ENCODE peak calls at places on chromosomes 16 and 17, in seven cellular contexts. One of them, this sample, is unnamed.

GRCh38 chr17:77269696-77270681 is 129.2 kb downstream of the SEC14L1 start:
- DNase-seq in kidney tubule cell: peak
- DNase-seq in stimulated activated CD4-positive, alpha-beta T cell treated with anti-CD3 and anti-CD28 coated beads, Interleukin-2, amount 100 ng/mL, for 48 hours: no peak
- DNase-seq in left colon: no peak
- DNase-seq in NCI-H510A: no peak
- DNase-seq in H9: no peak
- DNase-seq in central memory CD8-positive, alpha-beta T cell: no peak
- DNase-seq in this sample: no peak

GRCh38 chr16:79972053-79972704 is 371.6 kb upstream of the MAF start:
- DNase-seq in H9: no peak
- DNase-seq in NCI-H510A: no peak
- DNase-seq in stimulated activated CD4-positive, alpha-beta T cell treated with anti-CD3 and anti-CD28 coated beads, Interleukin-2, amount 100 ng/mL, for 48 hours: no peak
- DNase-seq in central memory CD8-positive, alpha-beta T cell: no peak
- DNase-seq in kidney tubule cell: peak
- DNase-seq in left colon: no peak
- DNase-seq in this sample: no peak

GRCh38 chr17:9313346-9313745 is 262.3 kb downstream of the STX8 start:
- DNase-seq in kidney tubule cell: no peak
- DNase-seq in H9: no peak
- DNase-seq in NCI-H510A: no peak
- DNase-seq in stimulated activated CD4-positive, alpha-beta T cell treated with anti-CD3 and anti-CD28 coated beads, Interleukin-2, amount 100 ng/mL, for 48 hours: no peak
- DNase-seq in left colon: no peak
- DNase-seq in central memory CD8-positive, alpha-beta T cell: no peak
- DNase-seq in this sample: no peak

GRCh38 chr16:57394444-57394843 is 10.1 kb upstream of the CCL17 start:
- DNase-seq in stimulated activated CD4-positive, alpha-beta T cell treated with anti-CD3 and anti-CD28 coated beads, Interleukin-2, amount 100 ng/mL, for 48 hours: no peak
- DNase-seq in NCI-H510A: peak
- DNase-seq in central memory CD8-positive, alpha-beta T cell: no peak
- DNase-seq in kidney tubule cell: peak
- DNase-seq in H9: no peak
- DNase-seq in left colon: peak
- DNase-seq in this sample: no peak

GRCh38 chr17:62664336-62665120 is 37.1 kb downstream of the MRC2 start:
- DNase-seq in kidney tubule cell: no peak
- DNase-seq in stimulated activated CD4-positive, alpha-beta T cell treated with anti-CD3 and anti-CD28 coated beads, Interleukin-2, amount 100 ng/mL, for 48 hours: no peak
- DNase-seq in H9: no peak
- DNase-seq in left colon: no peak
- DNase-seq in NCI-H510A: no peak
- DNase-seq in central memory CD8-positive, alpha-beta T cell: no peak
- DNase-seq in this sample: no peak

GRCh38 chr16:88359008-88359407 is 23.8 kb upstream of the ZNF469 start:
- DNase-seq in stimulated activated CD4-positive, alpha-beta T cell treated with anti-CD3 and anti-CD28 coated beads, Interleukin-2, amount 100 ng/mL, for 48 hours: no peak
- DNase-seq in NCI-H510A: no peak
- DNase-seq in central memory CD8-positive, alpha-beta T cell: no peak
- DNase-seq in left colon: no peak
- DNase-seq in H9: no peak
- DNase-seq in kidney tubule cell: no peak
- DNase-seq in this sample: no peak

GRCh38 chr17:67779098-67779672 is 46.1 kb upstream of the BPTF start:
- DNase-seq in H9: peak
- DNase-seq in kidney tubule cell: peak
- DNase-seq in left colon: peak
- DNase-seq in stimulated activated CD4-positive, alpha-beta T cell treated with anti-CD3 and anti-CD28 coated beads, Interleukin-2, amount 100 ng/mL, for 48 hours: peak
- DNase-seq in NCI-H510A: no peak
- DNase-seq in central memory CD8-positive, alpha-beta T cell: no peak
- DNase-seq in this sample: peak

GRCh38 chr17:45924332-45924820 is 30.0 kb downstream of the MAPT start:
- DNase-seq in NCI-H510A: no peak
- DNase-seq in left colon: no peak
- DNase-seq in central memory CD8-positive, alpha-beta T cell: no peak
- DNase-seq in kidney tubule cell: no peak
- DNase-seq in H9: no peak
- DNase-seq in stimulated activated CD4-positive, alpha-beta T cell treated with anti-CD3 and anti-CD28 coated beads, Interleukin-2, amount 100 ng/mL, for 48 hours: no peak
- DNase-seq in this sample: no peak

GRCh38 chr17:1878419-1879121 is 48.8 kb downstream of the RPA1 start:
- DNase-seq in H9: no peak
- DNase-seq in central memory CD8-positive, alpha-beta T cell: no peak
- DNase-seq in left colon: no peak
- DNase-seq in kidney tubule cell: peak
- DNase-seq in NCI-H510A: no peak
- DNase-seq in stimulated activated CD4-positive, alpha-beta T cell treated with anti-CD3 and anti-CD28 coated beads, Interleukin-2, amount 100 ng/mL, for 48 hours: no peak
- DNase-seq in this sample: no peak

GRCh38 chr17:47690121-47690520 is 3.8 kb upstream of the TBKBP1 start:
- DNase-seq in kidney tubule cell: no peak
- DNase-seq in central memory CD8-positive, alpha-beta T cell: no peak
- DNase-seq in H9: peak
- DNase-seq in NCI-H510A: no peak
- DNase-seq in left colon: no peak
- DNase-seq in stimulated activated CD4-positive, alpha-beta T cell treated with anti-CD3 and anti-CD28 coated beads, Interleukin-2, amount 100 ng/mL, for 48 hours: no peak
- DNase-seq in this sample: no peak

GRCh38 chr17:69501591-69502468 is 87.3 kb downstream of the MAP2K6 start:
- DNase-seq in central memory CD8-positive, alpha-beta T cell: no peak
- DNase-seq in left colon: peak
- DNase-seq in kidney tubule cell: peak
- DNase-seq in NCI-H510A: no peak
- DNase-seq in stimulated activated CD4-positive, alpha-beta T cell treated with anti-CD3 and anti-CD28 coated beads, Interleukin-2, amount 100 ng/mL, for 48 hours: no peak
- DNase-seq in H9: peak
- DNase-seq in this sample: no peak

GRCh38 chr17:69819316-69820087 is 255.5 kb upstream of the KCNJ16 start:
- DNase-seq in stimulated activated CD4-positive, alpha-beta T cell treated with anti-CD3 and anti-CD28 coated beads, Interleukin-2, amount 100 ng/mL, for 48 hours: no peak
- DNase-seq in NCI-H510A: no peak
- DNase-seq in central memory CD8-positive, alpha-beta T cell: no peak
- DNase-seq in H9: no peak
- DNase-seq in left colon: no peak
- DNase-seq in kidney tubule cell: peak
- DNase-seq in this sample: no peak

GRCh38 chr16:48613061-48613957 is 3.3 kb upstream of the N4BP1 start:
- DNase-seq in kidney tubule cell: peak
- DNase-seq in central memory CD8-positive, alpha-beta T cell: peak
- DNase-seq in stimulated activated CD4-positive, alpha-beta T cell treated with anti-CD3 and anti-CD28 coated beads, Interleukin-2, amount 100 ng/mL, for 48 hours: peak
- DNase-seq in left colon: peak
- DNase-seq in NCI-H510A: no peak
- DNase-seq in H9: no peak
- DNase-seq in this sample: no peak

GRCh38 chr17:27543464-27543856 is 87.2 kb downstream of the KSR1 start:
- DNase-seq in central memory CD8-positive, alpha-beta T cell: no peak
- DNase-seq in NCI-H510A: no peak
- DNase-seq in H9: no peak
- DNase-seq in kidney tubule cell: no peak
- DNase-seq in left colon: no peak
- DNase-seq in stimulated activated CD4-positive, alpha-beta T cell treated with anti-CD3 and anti-CD28 coated beads, Interleukin-2, amount 100 ng/mL, for 48 hours: no peak
- DNase-seq in this sample: no peak

GRCh38 chr16:2388139-2388874 is 40.9 kb upstream of the CCNF start:
- DNase-seq in NCI-H510A: no peak
- DNase-seq in central memory CD8-positive, alpha-beta T cell: no peak
- DNase-seq in kidney tubule cell: no peak
- DNase-seq in stimulated activated CD4-positive, alpha-beta T cell treated with anti-CD3 and anti-CD28 coated beads, Interleukin-2, amount 100 ng/mL, for 48 hours: no peak
- DNase-seq in H9: no peak
- DNase-seq in left colon: no peak
- DNase-seq in this sample: no peak

GRCh38 chr17:9647014-9647413 is 1.7 kb downstream of the USP43 start:
- DNase-seq in kidney tubule cell: peak
- DNase-seq in NCI-H510A: no peak
- DNase-seq in left colon: peak
- DNase-seq in stimulated activated CD4-positive, alpha-beta T cell treated with anti-CD3 and anti-CD28 coated beads, Interleukin-2, amount 100 ng/mL, for 48 hours: no peak
- DNase-seq in H9: peak
- DNase-seq in central memory CD8-positive, alpha-beta T cell: no peak
- DNase-seq in this sample: no peak

GRCh38 chr17:81313776-81314409 is 18.8 kb upstream of the SLC38A10 start:
- DNase-seq in stimulated activated CD4-positive, alpha-beta T cell treated with anti-CD3 and anti-CD28 coated beads, Interleukin-2, amount 100 ng/mL, for 48 hours: no peak
- DNase-seq in NCI-H510A: no peak
- DNase-seq in central memory CD8-positive, alpha-beta T cell: no peak
- DNase-seq in left colon: no peak
- DNase-seq in H9: no peak
- DNase-seq in kidney tubule cell: no peak
- DNase-seq in this sample: no peak

GRCh38 chr17:66762276-66762675 is 72.6 kb upstream of the CACNG5 start:
- DNase-seq in central memory CD8-positive, alpha-beta T cell: no peak
- DNase-seq in NCI-H510A: no peak
- DNase-seq in stimulated activated CD4-positive, alpha-beta T cell treated with anti-CD3 and anti-CD28 coated beads, Interleukin-2, amount 100 ng/mL, for 48 hours: no peak
- DNase-seq in H9: peak
- DNase-seq in left colon: no peak
- DNase-seq in kidney tubule cell: no peak
- DNase-seq in this sample: no peak

GRCh38 chr17:29341726-29342125 is 47.8 kb upstream of the NUFIP2 start:
- DNase-seq in left colon: no peak
- DNase-seq in kidney tubule cell: no peak
- DNase-seq in stimulated activated CD4-positive, alpha-beta T cell treated with anti-CD3 and anti-CD28 coated beads, Interleukin-2, amount 100 ng/mL, for 48 hours: no peak
- DNase-seq in central memory CD8-positive, alpha-beta T cell: no peak
- DNase-seq in NCI-H510A: no peak
- DNase-seq in H9: no peak
- DNase-seq in this sample: no peak

GRCh38 chr17:75769536-75769935 is 4.5 kb upstream of the GALK1 start:
- DNase-seq in central memory CD8-positive, alpha-beta T cell: no peak
- DNase-seq in kidney tubule cell: no peak
- DNase-seq in left colon: peak
- DNase-seq in stimulated activated CD4-positive, alpha-beta T cell treated with anti-CD3 and anti-CD28 coated beads, Interleukin-2, amount 100 ng/mL, for 48 hours: no peak
- DNase-seq in H9: no peak
- DNase-seq in NCI-H510A: no peak
- DNase-seq in this sample: no peak

GRCh38 chr17:27471321-27472269 is 15.3 kb downstream of the KSR1 start:
- DNase-seq in central memory CD8-positive, alpha-beta T cell: no peak
- DNase-seq in left colon: no peak
- DNase-seq in H9: no peak
- DNase-seq in NCI-H510A: no peak
- DNase-seq in stimulated activated CD4-positive, alpha-beta T cell treated with anti-CD3 and anti-CD28 coated beads, Interleukin-2, amount 100 ng/mL, for 48 hours: peak
- DNase-seq in kidney tubule cell: peak
- DNase-seq in this sample: peak

GRCh38 chr16:49608801-49609200 is 235.2 kb downstream of the C16orf78 start:
- DNase-seq in kidney tubule cell: peak
- DNase-seq in left colon: no peak
- DNase-seq in H9: peak
- DNase-seq in central memory CD8-positive, alpha-beta T cell: no peak
- DNase-seq in NCI-H510A: no peak
- DNase-seq in stimulated activated CD4-positive, alpha-beta T cell treated with anti-CD3 and anti-CD28 coated beads, Interleukin-2, amount 100 ng/mL, for 48 hours: no peak
- DNase-seq in this sample: peak

GRCh38 chr16:19186403-19186802 is 18.4 kb downstream of the SYT17 start:
- DNase-seq in central memory CD8-positive, alpha-beta T cell: no peak
- DNase-seq in H9: no peak
- DNase-seq in NCI-H510A: no peak
- DNase-seq in left colon: no peak
- DNase-seq in kidney tubule cell: no peak
- DNase-seq in stimulated activated CD4-positive, alpha-beta T cell treated with anti-CD3 and anti-CD28 coated beads, Interleukin-2, amount 100 ng/mL, for 48 hours: no peak
- DNase-seq in this sample: no peak

GRCh38 chr17:42900460-42901331 is at the start of gene G6PC1:
- DNase-seq in NCI-H510A: no peak
- DNase-seq in left colon: no peak
- DNase-seq in stimulated activated CD4-positive, alpha-beta T cell treated with anti-CD3 and anti-CD28 coated beads, Interleukin-2, amount 100 ng/mL, for 48 hours: no peak
- DNase-seq in H9: no peak
- DNase-seq in kidney tubule cell: peak
- DNase-seq in central memory CD8-positive, alpha-beta T cell: no peak
- DNase-seq in this sample: no peak

GRCh38 chr16:51880776-51881175 is 666.2 kb downstream of the TOX3 start:
- DNase-seq in left colon: no peak
- DNase-seq in central memory CD8-positive, alpha-beta T cell: no peak
- DNase-seq in NCI-H510A: no peak
- DNase-seq in H9: no peak
- DNase-seq in kidney tubule cell: peak
- DNase-seq in stimulated activated CD4-positive, alpha-beta T cell treated with anti-CD3 and anti-CD28 coated beads, Interleukin-2, amount 100 ng/mL, for 48 hours: no peak
- DNase-seq in this sample: no peak

GRCh38 chr17:61669522-61669921 is 78.5 kb upstream of the NACA2 start:
- DNase-seq in left colon: no peak
- DNase-seq in stimulated activated CD4-positive, alpha-beta T cell treated with anti-CD3 and anti-CD28 coated beads, Interleukin-2, amount 100 ng/mL, for 48 hours: no peak
- DNase-seq in NCI-H510A: no peak
- DNase-seq in kidney tubule cell: no peak
- DNase-seq in central memory CD8-positive, alpha-beta T cell: no peak
- DNase-seq in H9: no peak
- DNase-seq in this sample: no peak

GRCh38 chr17:76092526-76093413 is 10.8 kb downstream of the EXOC7 start:
- DNase-seq in kidney tubule cell: no peak
- DNase-seq in H9: peak
- DNase-seq in stimulated activated CD4-positive, alpha-beta T cell treated with anti-CD3 and anti-CD28 coated beads, Interleukin-2, amount 100 ng/mL, for 48 hours: no peak
- DNase-seq in central memory CD8-positive, alpha-beta T cell: no peak
- DNase-seq in left colon: no peak
- DNase-seq in NCI-H510A: no peak
- DNase-seq in this sample: no peak

GRCh38 chr16:56861092-56861610 is 3.9 kb upstream of the SLC12A3 start:
- DNase-seq in central memory CD8-positive, alpha-beta T cell: no peak
- DNase-seq in H9: no peak
- DNase-seq in stimulated activated CD4-positive, alpha-beta T cell treated with anti-CD3 and anti-CD28 coated beads, Interleukin-2, amount 100 ng/mL, for 48 hours: no peak
- DNase-seq in left colon: no peak
- DNase-seq in NCI-H510A: no peak
- DNase-seq in kidney tubule cell: peak
- DNase-seq in this sample: no peak

GRCh38 chr16:75288596-75289120 is 37.2 kb upstream of the BCAR1 start:
- DNase-seq in H9: no peak
- DNase-seq in kidney tubule cell: no peak
- DNase-seq in central memory CD8-positive, alpha-beta T cell: peak
- DNase-seq in left colon: no peak
- DNase-seq in NCI-H510A: no peak
- DNase-seq in stimulated activated CD4-positive, alpha-beta T cell treated with anti-CD3 and anti-CD28 coated beads, Interleukin-2, amount 100 ng/mL, for 48 hours: peak
- DNase-seq in this sample: no peak

GRCh38 chr17:76414334-76415295 is 30.2 kb downstream of the SPHK1 start:
- DNase-seq in kidney tubule cell: no peak
- DNase-seq in central memory CD8-positive, alpha-beta T cell: no peak
- DNase-seq in NCI-H510A: no peak
- DNase-seq in left colon: no peak
- DNase-seq in stimulated activated CD4-positive, alpha-beta T cell treated with anti-CD3 and anti-CD28 coated beads, Interleukin-2, amount 100 ng/mL, for 48 hours: no peak
- DNase-seq in H9: no peak
- DNase-seq in this sample: no peak

GRCh38 chr17:1179635-1180433 is at the start of gene ABR:
- DNase-seq in left colon: no peak
- DNase-seq in kidney tubule cell: no peak
- DNase-seq in NCI-H510A: no peak
- DNase-seq in stimulated activated CD4-positive, alpha-beta T cell treated with anti-CD3 and anti-CD28 coated beads, Interleukin-2, amount 100 ng/mL, for 48 hours: no peak
- DNase-seq in central memory CD8-positive, alpha-beta T cell: no peak
- DNase-seq in H9: peak
- DNase-seq in this sample: no peak

This sample was measured in HCT116.